ENCODE peak calls at places on chromosomes 3 and 15, in ten cellular contexts. T is psoas muscle, B is mesenchymal stem cell, N is GM04504, A is HEK293T, K is astrocyte of the spinal cord, W is transverse colon, Q is foreskin fibroblast, H is HS-27A, U is BJ. V is an unnamed sample.

GRCh38 chr3:105473521-105474223 is 107.0 kb downstream of the ALCAM start:
- DNase-seq in T (no peak), B (peak), N (peak), A (no peak), K (peak), W (no peak), Q (peak), H (peak), U (peak), V (no peak)

GRCh38 chr15:99712415-99712814 is 20.8 kb downstream of the LYSMD4 start:
- DNase-seq in T (no peak), B (no peak), N (no peak), A (no peak), K (no peak), W (no peak), Q (no peak), H (no peak), U (no peak), V (no peak)

GRCh38 chr3:136835817-136836510 is 17.0 kb downstream of the SLC35G2 start:
- DNase-seq in T (no peak), B (no peak), N (no peak), A (no peak), K (no peak), W (no peak), Q (peak), H (no peak), U (no peak), V (no peak)

GRCh38 chr3:30511524-30512278 is 94.7 kb upstream of the TGFBR2 start:
- DNase-seq in T (no peak), B (peak), N (peak), A (no peak), K (peak), W (no peak), Q (peak), H (peak), U (peak), V (no peak)

GRCh38 chr15:30954674-30955073 is 36.8 kb downstream of the MTMR10 start:
- DNase-seq in T (no peak), B (peak), N (no peak), A (no peak), K (no peak), W (no peak), Q (peak), H (no peak), U (no peak), V (no peak)

GRCh38 chr15:101070502-101071273 is 151.5 kb downstream of the LRRK1 start:
- DNase-seq in T (no peak), B (peak), N (peak), A (no peak), K (peak), W (no peak), Q (peak), H (peak), U (peak), V (no peak)

GRCh38 chr3:131804565-131805133 is 230.2 kb downstream of the CPNE4 start:
- DNase-seq in T (no peak), B (no peak), N (no peak), A (no peak), K (no peak), W (no peak), Q (peak), H (no peak), U (no peak), V (no peak)

GRCh38 chr3:8845641-8846040 is 76.2 kb upstream of the OXTR start:
- DNase-seq in T (no peak), B (peak), N (no peak), A (no peak), K (no peak), W (no peak), Q (peak), H (no peak), U (no peak), V (no peak)

GRCh38 chr3:122563717-122564025 is 429 bp downstream of the PARP9 start:
- DNase-seq in T (no peak), B (peak), N (no peak), A (no peak), K (no peak), W (no peak), Q (peak), H (no peak), U (no peak), V (no peak)

GRCh38 chr3:41575754-41576153 is 376.4 kb downstream of the CTNNB1 start:
- DNase-seq in T (no peak), B (no peak), N (no peak), A (no peak), K (no peak), W (no peak), Q (no peak), H (no peak), U (no peak), V (no peak)

GRCh38 chr3:183524476-183524875 is 31.0 kb downstream of the KLHL6 start:
- DNase-seq in T (no peak), B (no peak), N (no peak), A (no peak), K (no peak), W (no peak), Q (no peak), H (no peak), U (no peak), V (no peak)

GRCh38 chr3:170740726-170741591 is 129.0 kb downstream of the RPL22L1 start:
- DNase-seq in T (peak), B (peak), N (peak), A (no peak), K (peak), W (peak), Q (peak), H (no peak), U (peak), V (no peak)

GRCh38 chr3:184608209-184608608 is 46.6 kb downstream of the EPHB3 start:
- DNase-seq in T (peak), B (no peak), N (no peak), A (no peak), K (no peak), W (no peak), Q (no peak), H (no peak), U (no peak), V (no peak)

GRCh38 chr3:101484805-101485620 is 28.0 kb downstream of the SENP7 start:
- DNase-seq in T (no peak), B (peak), N (no peak), A (no peak), K (peak), W (no peak), Q (peak), H (peak), U (no peak), V (no peak)

GRCh38 chr15:88878720-88879184 is 16.6 kb downstream of the HAPLN3 start:
- DNase-seq in T (peak), B (peak), N (peak), A (peak), K (peak), W (peak), Q (peak), H (no peak), U (no peak), V (peak)

GRCh38 chr3:113132571-113132996 is 78.8 kb upstream of the BOC start:
- DNase-seq in T (no peak), B (peak), N (peak), A (no peak), K (peak), W (no peak), Q (peak), H (no peak), U (peak), V (no peak)

GRCh38 chr15:38130739-38131498 is 121.7 kb upstream of the SPRED1 start:
- DNase-seq in T (peak), B (peak), N (peak), A (no peak), K (peak), W (peak), Q (peak), H (peak), U (peak), V (peak)

GRCh38 chr3:101900316-101900715 is 51.0 kb downstream of the NFKBIZ start:
- DNase-seq in T (no peak), B (no peak), N (no peak), A (no peak), K (no peak), W (no peak), Q (no peak), H (no peak), U (no peak), V (no peak)

GRCh38 chr3:49734752-49735151 is 11.0 kb upstream of the GMPPB start:
- DNase-seq in T (no peak), B (no peak), N (no peak), A (no peak), K (no peak), W (no peak), Q (no peak), H (no peak), U (no peak), V (peak)

GRCh38 chr3:130894873-130895330 is 1.0 kb downstream of the ATP2C1 start:
- DNase-seq in T (no peak), B (no peak), N (no peak), A (no peak), K (peak), W (no peak), Q (peak), H (no peak), U (no peak), V (no peak)

GRCh38 chr15:70505411-70505919 is 257.9 kb downstream of the UACA start:
- DNase-seq in T (no peak), B (peak), N (no peak), A (no peak), K (peak), W (no peak), Q (peak), H (peak), U (peak), V (no peak)

GRCh38 chr3:4584537-4585249 is 91.5 kb downstream of the ITPR1 start:
- DNase-seq in T (no peak), B (peak), N (no peak), A (no peak), K (peak), W (peak), Q (no peak), H (no peak), U (no peak), V (no peak)

GRCh38 chr3:192857148-192857735 is 60.4 kb downstream of the MB21D2 start:
- DNase-seq in T (no peak), B (peak), N (no peak), A (no peak), K (no peak), W (no peak), Q (peak), H (no peak), U (no peak), V (no peak)

GRCh38 chr3:127475364-127475763 is 115.2 kb downstream of the TPRA1 start:
- DNase-seq in T (no peak), B (no peak), N (no peak), A (no peak), K (no peak), W (no peak), Q (no peak), H (no peak), U (no peak), V (no peak)

GRCh38 chr3:13332158-13332557 is 88.0 kb downstream of the NUP210 start:
- DNase-seq in T (no peak), B (no peak), N (no peak), A (no peak), K (no peak), W (peak), Q (no peak), H (no peak), U (no peak), V (peak)

GRCh38 chr15:67126551-67127333 is 61.3 kb downstream of the SMAD3 start:
- DNase-seq in T (no peak), B (peak), N (no peak), A (no peak), K (no peak), W (no peak), Q (no peak), H (no peak), U (no peak), V (no peak)

GRCh38 chr3:10766049-10766705 is 49.9 kb upstream of the SLC6A11 start:
- DNase-seq in T (no peak), B (no peak), N (no peak), A (no peak), K (no peak), W (no peak), Q (no peak), H (no peak), U (no peak), V (no peak)

GRCh38 chr15:78837543-78837942 is 26.3 kb upstream of the ADAMTS7 start:
- DNase-seq in T (no peak), B (no peak), N (no peak), A (no peak), K (no peak), W (no peak), Q (no peak), H (no peak), U (no peak), V (no peak)

GRCh38 chr3:53140575-53141467 is 10.6 kb upstream of the RFT1 start:
- DNase-seq in T (no peak), B (peak), N (peak), A (no peak), K (peak), W (no peak), Q (peak), H (no peak), U (no peak), V (no peak)

GRCh38 chr3:138444104-138444503 is 9.7 kb downstream of the ESYT3 start:
- DNase-seq in T (no peak), B (no peak), N (no peak), A (no peak), K (no peak), W (no peak), Q (no peak), H (no peak), U (no peak), V (no peak)

GRCh38 chr15:82306791-82307713 is 42.2 kb downstream of the GOLGA6L10 start:
- DNase-seq in T (no peak), B (no peak), N (no peak), A (no peak), K (no peak), W (no peak), Q (no peak), H (no peak), U (no peak), V (no peak)

GRCh38 chr3:52385157-52385556 is 59.7 kb downstream of the SEMA3G start:
- DNase-seq in T (no peak), B (peak), N (peak), A (peak), K (peak), W (no peak), Q (peak), H (no peak), U (no peak), V (no peak)

GRCh38 chr3:77281721-77282120 is 241.8 kb downstream of the ROBO2 start:
- DNase-seq in T (no peak), B (no peak), N (no peak), A (no peak), K (no peak), W (no peak), Q (no peak), H (no peak), U (no peak), V (no peak)

GRCh38 chr15:76059320-76060097 is at the start of gene TMEM266:
- DNase-seq in T (peak), B (peak), N (no peak), A (peak), K (peak), W (peak), Q (peak), H (no peak), U (no peak), V (peak)

GRCh38 chr3:141945726-141946125 is 69.3 kb downstream of the ATP1B3 start:
- DNase-seq in T (no peak), B (no peak), N (no peak), A (no peak), K (no peak), W (no peak), Q (no peak), H (no peak), U (no peak), V (no peak)

GRCh38 chr15:99977945-99978344 is 244.7 kb upstream of the LYSMD4 start:
- DNase-seq in T (peak), B (no peak), N (no peak), A (no peak), K (no peak), W (no peak), Q (no peak), H (no peak), U (no peak), V (no peak)

V was measured in stomach.